ENCODE peak calls at places on chromosomes 13 and 19, in eight cellular contexts. M is breast epithelium; S is Peyer's patch; B is endodermal cell; I is CD4-positive, alpha-beta memory T cell; H is CD8-positive, alpha-beta T cell; N is effector memory CD4-positive, alpha-beta T cell; T is spleen. U is an unnamed sample.

GRCh38 chr19:42048992-42049391 is 21.0 kb downstream of the GRIK5 start:
- DNase-seq in I (no peak), M (no peak), T (no peak), H (no peak), S (peak; percentile 55), N (no peak), B (no peak), U (peak; percentile 64)

GRCh38 chr13:70347947-70348620 is 239.8 kb upstream of the KLHL1 start:
- DNase-seq in M (no peak), T (no peak), N (no peak), H (no peak), I (no peak), S (no peak), B (no peak), U (no peak)

GRCh38 chr19:30339624-30340525 is 32.3 kb upstream of the ZNF536 start:
- DNase-seq in N (no peak), I (no peak), T (no peak), M (no peak), H (no peak), B (peak; percentile 19), S (no peak), U (no peak)

GRCh38 chr19:13839938-13840750 is 36.8 kb upstream of the NANOS3 start:
- DNase-seq in N (no peak), B (peak; percentile 51), M (peak; percentile 71), S (peak; percentile 92), T (peak; percentile 92), I (peak; percentile 51), H (no peak), U (peak; percentile 91)

GRCh38 chr19:23033721-23034120 is 30.7 kb upstream of the ZNF728 start:
- DNase-seq in I (no peak), M (no peak), S (no peak), B (no peak), N (no peak), H (no peak), T (no peak), U (no peak)

GRCh38 chr19:55304279-55304978 is 20.6 kb downstream of the BRSK1 start:
- DNase-seq in I (no peak), M (no peak), B (peak; percentile 81), H (no peak), T (no peak), N (no peak), S (peak; percentile 67), U (no peak)

GRCh38 chr13:104015646-104016396 is 949.6 kb upstream of the SLC10A2 start:
- DNase-seq in M (no peak), H (no peak), S (no peak), N (no peak), T (no peak), I (no peak), B (no peak), U (no peak)

GRCh38 chr13:77384999-77385398 is 58.1 kb upstream of the MYCBP2 start:
- DNase-seq in N (no peak), B (no peak), S (no peak), T (no peak), I (no peak), M (no peak), H (no peak), U (no peak)

GRCh38 chr13:33259296-33259695 is 26.3 kb downstream of the STARD13 start:
- DNase-seq in B (no peak), T (no peak), H (no peak), S (no peak), N (no peak), M (no peak), I (no peak), U (no peak)

GRCh38 chr13:31476753-31477152 is 262.6 kb upstream of the RXFP2 start:
- DNase-seq in T (no peak), M (no peak), S (no peak), I (no peak), H (no peak), B (no peak), N (no peak), U (no peak)

GRCh38 chr13:79988573-79988972 is 352.4 kb downstream of the SPRY2 start:
- DNase-seq in M (no peak), T (no peak), I (no peak), N (no peak), S (peak; percentile 74), H (no peak), B (no peak), U (no peak)

GRCh38 chr13:97280478-97280877 is 58.3 kb downstream of the MBNL2 start:
- DNase-seq in B (no peak), I (no peak), T (no peak), H (no peak), N (no peak), M (no peak), S (no peak), U (no peak)

GRCh38 chr13:114131581-114132418 is 623 bp downstream of the RASA3 start:
- DNase-seq in T (peak; percentile 87), B (no peak), H (no peak), N (no peak), M (no peak), S (peak; percentile 52), I (peak; percentile 56), U (no peak)

GRCh38 chr19:48372904-48373303 is 8.7 kb downstream of the SYNGR4 start:
- DNase-seq in S (no peak), B (no peak), H (no peak), N (no peak), T (no peak), M (no peak), I (no peak), U (peak; percentile 70)

GRCh38 chr19:45641274-45642105 is 2.3 kb upstream of the EML2 start:
- DNase-seq in I (peak; percentile 44), M (peak; percentile 95), T (peak; percentile 92), N (peak; percentile 66), S (peak; percentile 97), B (peak; percentile 97), H (peak; percentile 35), U (peak; percentile 97)

GRCh38 chr19:45637890-45638667 is 1.1 kb downstream of the EML2 start:
- DNase-seq in H (no peak), M (no peak), I (no peak), T (no peak), B (peak; percentile 77), N (no peak), S (no peak), U (peak; percentile 84)

GRCh38 chr19:45640849-45641273 is 1.7 kb upstream of the EML2 start:
- DNase-seq in I (no peak), H (no peak), T (peak; percentile 83), S (peak; percentile 65), M (no peak), N (peak; percentile 19), B (peak; percentile 93), U (peak; percentile 68)

GRCh38 chr19:45636902-45637301 is 2.3 kb downstream of the EML2 start:
- DNase-seq in S (no peak), I (no peak), N (no peak), M (no peak), B (no peak), H (no peak), T (no peak), U (no peak)

DNA sequence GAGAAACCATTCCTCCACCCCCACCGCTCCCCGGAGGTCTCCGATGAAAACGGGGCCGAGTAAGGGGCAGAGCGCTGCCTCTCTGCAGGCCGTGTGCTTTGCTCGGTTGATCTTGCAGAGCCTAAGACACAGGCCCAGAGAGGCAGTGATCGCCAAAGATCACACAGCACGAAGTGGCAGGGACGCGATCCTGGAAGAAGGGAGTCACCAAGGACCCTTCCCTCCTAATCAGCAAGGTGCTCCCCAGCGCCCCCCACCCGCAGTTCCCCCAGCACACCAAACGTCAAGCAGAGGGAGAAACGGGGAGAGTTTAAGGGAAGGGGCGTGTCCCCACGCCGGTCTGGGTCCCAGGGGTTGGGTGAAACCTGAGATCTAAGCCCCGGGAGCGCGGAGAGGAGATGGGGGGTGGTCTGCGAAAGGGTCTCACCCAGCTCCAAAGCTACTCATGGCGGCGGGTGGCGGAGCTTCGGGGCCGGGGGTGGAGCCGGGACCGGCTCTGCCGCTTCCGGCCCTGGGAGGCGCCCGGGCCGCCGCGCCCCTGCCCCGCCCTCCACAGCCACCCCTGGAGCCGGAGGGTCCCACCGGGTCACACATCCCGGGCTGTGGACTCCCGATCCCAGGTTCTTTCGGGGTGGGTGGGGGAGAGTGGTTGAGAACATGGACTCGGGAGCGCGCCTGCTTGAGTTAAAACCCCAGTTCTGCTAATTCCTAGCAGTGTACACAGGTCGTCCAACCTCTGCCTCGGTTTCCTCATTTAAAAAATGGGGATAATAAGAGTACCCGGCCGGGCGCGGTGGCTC is at the start of gene EML2:
- DNase-seq in H (no peak), N (peak; percentile 38), B (peak; percentile 95), I (peak; percentile 33), T (peak; percentile 93), M (no peak), S (peak; percentile 79), U (peak; percentile 78)
- H3K4me1 ChIP-seq in H (peaks cover 37% of the 10 kb centered on the region), N (peaks cover 22% of the 10 kb centered on the region), B (peaks cover 5% of the 10 kb centered on the region), I (peaks cover 51% of the 10 kb centered on the region), T (peaks cover 65% of the 10 kb centered on the region), M (no peaks in the 10 kb centered on the region), S (peaks cover 43% of the 10 kb centered on the region), U (peaks cover 13% of the 10 kb centered on the region)

GRCh38 chr13:110342474-110342873 is 35.4 kb downstream of the COL4A2 start:
- DNase-seq in T (no peak), I (no peak), S (no peak), B (no peak), H (no peak), M (no peak), N (no peak), U (no peak)
- H3K4me1 ChIP-seq in T (peaks cover 55% of the 10 kb centered on the region), I (peaks cover 14% of the 10 kb centered on the region), S (peaks cover 32% of the 10 kb centered on the region), B (peaks cover 25% of the 10 kb centered on the region), H (peaks cover 22% of the 10 kb centered on the region), M (no peaks in the 10 kb centered on the region), N (peaks cover 10% of the 10 kb centered on the region), U (peaks cover 5% of the 10 kb centered on the region)

GRCh38 chr19:51136891-51137551 is 5.1 kb upstream of the SIGLEC7 start:
- DNase-seq in T (peak; percentile 83), S (no peak), N (no peak), I (no peak), H (no peak), B (peak; percentile 52), M (no peak), U (no peak)
- H3K4me1 ChIP-seq in T (peaks cover 97% of the 10 kb centered on the region), S (no peaks in the 10 kb centered on the region), N (peaks cover 3% of the 10 kb centered on the region), I (peaks cover 18% of the 10 kb centered on the region), H (peaks cover 27% of the 10 kb centered on the region), B (no peaks in the 10 kb centered on the region), M (no peaks in the 10 kb centered on the region), U (no peaks in the 10 kb centered on the region)

GRCh38 chr19:1259206-1259872 is 9.8 kb upstream of the CIRBP start:
- DNase-seq in B (peak; percentile 92), H (peak; percentile 56), N (peak; percentile 68), S (peak; percentile 94), M (no peak), T (peak; percentile 98), I (peak; percentile 80), U (peak; percentile 86)
- H3K4me1 ChIP-seq in B (peaks cover 14% of the 10 kb centered on the region), H (peaks cover 83% of the 10 kb centered on the region), N (peaks cover 71% of the 10 kb centered on the region), S (peaks cover 84% of the 10 kb centered on the region), M (peaks cover 35% of the 10 kb centered on the region), T (peaks cover 100% of the 10 kb centered on the region), I (peaks cover 82% of the 10 kb centered on the region), U (peaks cover 31% of the 10 kb centered on the region)

GRCh38 chr19:49427855-49428546 is 2.8 kb downstream of the GFY start:
- DNase-seq in T (no peak), B (peak; percentile 87), S (no peak), H (no peak), I (peak; percentile 23), M (no peak), N (no peak), U (no peak)
- H3K4me1 ChIP-seq in T (peaks cover 51% of the 10 kb centered on the region), B (no peaks in the 10 kb centered on the region), S (peaks cover 17% of the 10 kb centered on the region), H (peaks cover 44% of the 10 kb centered on the region), I (peaks cover 43% of the 10 kb centered on the region), M (peaks cover 9% of the 10 kb centered on the region), N (peaks cover 47% of the 10 kb centered on the region), U (peaks cover 4% of the 10 kb centered on the region)